ENCODE peak calls at places on chromosome 12, in nine cellular contexts. One of them, this sample, is unnamed.

GRCh38 chr12:4819654-4820053 is 90.1 kb upstream of the KCNA1 start:
- DNase-seq in amniotic stem cell: no peak
- DNase-seq in uterus: no peak
- DNase-seq in hepatic stellate cell: no peak
- DNase-seq in left ventricle myocardium inferior: no peak
- DNase-seq in IMR-90: peak
- DNase-seq in stimulated activated CD4-positive, alpha-beta T cell treated with anti-CD3 and anti-CD28 coated beads, TNF-alpha, amount 100 ng/mL, for 24 hours: no peak
- DNase-seq in activated CD8-positive, alpha-beta T cell treated with anti-CD3 and anti-CD28 coated beads for 36 hours: no peak
- DNase-seq in RPMI7951: peak
- DNase-seq in this sample: peak

GRCh38 chr12:132194056-132194455 is 49.8 kb downstream of the NOC4L start:
- DNase-seq in amniotic stem cell: no peak
- DNase-seq in uterus: no peak
- DNase-seq in hepatic stellate cell: no peak
- DNase-seq in left ventricle myocardium inferior: no peak
- DNase-seq in IMR-90: no peak
- DNase-seq in stimulated activated CD4-positive, alpha-beta T cell treated with anti-CD3 and anti-CD28 coated beads, TNF-alpha, amount 100 ng/mL, for 24 hours: no peak
- DNase-seq in activated CD8-positive, alpha-beta T cell treated with anti-CD3 and anti-CD28 coated beads for 36 hours: peak
- DNase-seq in RPMI7951: no peak
- DNase-seq in this sample: no peak

GRCh38 chr12:116066381-116067230 is 210.9 kb downstream of the MED13L start:
- DNase-seq in amniotic stem cell: peak
- DNase-seq in uterus: no peak
- DNase-seq in hepatic stellate cell: peak
- DNase-seq in left ventricle myocardium inferior: peak
- DNase-seq in IMR-90: peak
- DNase-seq in stimulated activated CD4-positive, alpha-beta T cell treated with anti-CD3 and anti-CD28 coated beads, TNF-alpha, amount 100 ng/mL, for 24 hours: peak
- DNase-seq in activated CD8-positive, alpha-beta T cell treated with anti-CD3 and anti-CD28 coated beads for 36 hours: peak
- DNase-seq in RPMI7951: peak
- DNase-seq in this sample: no peak

GRCh38 chr12:49037111-49037946 is 18.8 kb upstream of the PRKAG1 start:
- DNase-seq in amniotic stem cell: no peak
- DNase-seq in uterus: no peak
- DNase-seq in hepatic stellate cell: no peak
- DNase-seq in left ventricle myocardium inferior: no peak
- DNase-seq in IMR-90: no peak
- DNase-seq in stimulated activated CD4-positive, alpha-beta T cell treated with anti-CD3 and anti-CD28 coated beads, TNF-alpha, amount 100 ng/mL, for 24 hours: no peak
- DNase-seq in activated CD8-positive, alpha-beta T cell treated with anti-CD3 and anti-CD28 coated beads for 36 hours: no peak
- DNase-seq in RPMI7951: no peak
- DNase-seq in this sample: no peak

GRCh38 chr12:78457951-78458350 is 406.6 kb upstream of the SYT1 start:
- DNase-seq in amniotic stem cell: no peak
- DNase-seq in uterus: no peak
- DNase-seq in hepatic stellate cell: no peak
- DNase-seq in left ventricle myocardium inferior: no peak
- DNase-seq in IMR-90: peak
- DNase-seq in stimulated activated CD4-positive, alpha-beta T cell treated with anti-CD3 and anti-CD28 coated beads, TNF-alpha, amount 100 ng/mL, for 24 hours: no peak
- DNase-seq in activated CD8-positive, alpha-beta T cell treated with anti-CD3 and anti-CD28 coated beads for 36 hours: no peak
- DNase-seq in RPMI7951: peak
- DNase-seq in this sample: no peak

GRCh38 chr12:54253240-54253639 is 26.7 kb downstream of the CBX5 start:
- DNase-seq in amniotic stem cell: no peak
- DNase-seq in uterus: no peak
- DNase-seq in hepatic stellate cell: no peak
- DNase-seq in left ventricle myocardium inferior: no peak
- DNase-seq in IMR-90: no peak
- DNase-seq in stimulated activated CD4-positive, alpha-beta T cell treated with anti-CD3 and anti-CD28 coated beads, TNF-alpha, amount 100 ng/mL, for 24 hours: no peak
- DNase-seq in activated CD8-positive, alpha-beta T cell treated with anti-CD3 and anti-CD28 coated beads for 36 hours: no peak
- DNase-seq in RPMI7951: no peak
- DNase-seq in this sample: no peak

GRCh38 chr12:3189282-3189681 is 112.1 kb downstream of the TSPAN9 start:
- DNase-seq in amniotic stem cell: no peak
- DNase-seq in uterus: no peak
- DNase-seq in hepatic stellate cell: no peak
- DNase-seq in left ventricle myocardium inferior: no peak
- DNase-seq in IMR-90: no peak
- DNase-seq in stimulated activated CD4-positive, alpha-beta T cell treated with anti-CD3 and anti-CD28 coated beads, TNF-alpha, amount 100 ng/mL, for 24 hours: no peak
- DNase-seq in activated CD8-positive, alpha-beta T cell treated with anti-CD3 and anti-CD28 coated beads for 36 hours: no peak
- DNase-seq in RPMI7951: no peak
- DNase-seq in this sample: no peak

GRCh38 chr12:10936495-10936894 is 2.6 kb downstream of the TAS2R14 start:
- DNase-seq in amniotic stem cell: no peak
- DNase-seq in uterus: no peak
- DNase-seq in hepatic stellate cell: no peak
- DNase-seq in left ventricle myocardium inferior: no peak
- DNase-seq in IMR-90: no peak
- DNase-seq in stimulated activated CD4-positive, alpha-beta T cell treated with anti-CD3 and anti-CD28 coated beads, TNF-alpha, amount 100 ng/mL, for 24 hours: no peak
- DNase-seq in activated CD8-positive, alpha-beta T cell treated with anti-CD3 and anti-CD28 coated beads for 36 hours: no peak
- DNase-seq in RPMI7951: no peak
- DNase-seq in this sample: no peak

GRCh38 chr12:75632452-75632851 is 121.0 kb upstream of the KRR1 start:
- DNase-seq in amniotic stem cell: no peak
- DNase-seq in uterus: no peak
- DNase-seq in hepatic stellate cell: no peak
- DNase-seq in left ventricle myocardium inferior: no peak
- DNase-seq in IMR-90: no peak
- DNase-seq in stimulated activated CD4-positive, alpha-beta T cell treated with anti-CD3 and anti-CD28 coated beads, TNF-alpha, amount 100 ng/mL, for 24 hours: no peak
- DNase-seq in activated CD8-positive, alpha-beta T cell treated with anti-CD3 and anti-CD28 coated beads for 36 hours: no peak
- DNase-seq in RPMI7951: no peak
- DNase-seq in this sample: no peak

GRCh38 chr12:56126732-56127239 is 1.3 kb upstream of the ESYT1 start:
- DNase-seq in amniotic stem cell: no peak
- DNase-seq in uterus: no peak
- DNase-seq in hepatic stellate cell: no peak
- DNase-seq in left ventricle myocardium inferior: no peak
- DNase-seq in IMR-90: no peak
- DNase-seq in stimulated activated CD4-positive, alpha-beta T cell treated with anti-CD3 and anti-CD28 coated beads, TNF-alpha, amount 100 ng/mL, for 24 hours: no peak
- DNase-seq in activated CD8-positive, alpha-beta T cell treated with anti-CD3 and anti-CD28 coated beads for 36 hours: no peak
- DNase-seq in RPMI7951: no peak
- DNase-seq in this sample: no peak

GRCh38 chr12:96131230-96131788 is 62.9 kb upstream of the ELK3 start:
- DNase-seq in amniotic stem cell: no peak
- DNase-seq in uterus: no peak
- DNase-seq in hepatic stellate cell: no peak
- DNase-seq in left ventricle myocardium inferior: no peak
- DNase-seq in IMR-90: no peak
- DNase-seq in stimulated activated CD4-positive, alpha-beta T cell treated with anti-CD3 and anti-CD28 coated beads, TNF-alpha, amount 100 ng/mL, for 24 hours: no peak
- DNase-seq in activated CD8-positive, alpha-beta T cell treated with anti-CD3 and anti-CD28 coated beads for 36 hours: no peak
- DNase-seq in RPMI7951: no peak
- DNase-seq in this sample: no peak

GRCh38 chr12:18479266-18479665 is 217.9 kb downstream of the PIK3C2G start:
- DNase-seq in amniotic stem cell: no peak
- DNase-seq in uterus: no peak
- DNase-seq in hepatic stellate cell: no peak
- DNase-seq in left ventricle myocardium inferior: no peak
- DNase-seq in IMR-90: no peak
- DNase-seq in stimulated activated CD4-positive, alpha-beta T cell treated with anti-CD3 and anti-CD28 coated beads, TNF-alpha, amount 100 ng/mL, for 24 hours: no peak
- DNase-seq in activated CD8-positive, alpha-beta T cell treated with anti-CD3 and anti-CD28 coated beads for 36 hours: no peak
- DNase-seq in RPMI7951: no peak
- DNase-seq in this sample: no peak

GRCh38 chr12:116138380-116138779 is 139.1 kb downstream of the MED13L start:
- DNase-seq in amniotic stem cell: no peak
- DNase-seq in uterus: no peak
- DNase-seq in hepatic stellate cell: no peak
- DNase-seq in left ventricle myocardium inferior: no peak
- DNase-seq in IMR-90: no peak
- DNase-seq in stimulated activated CD4-positive, alpha-beta T cell treated with anti-CD3 and anti-CD28 coated beads, TNF-alpha, amount 100 ng/mL, for 24 hours: no peak
- DNase-seq in activated CD8-positive, alpha-beta T cell treated with anti-CD3 and anti-CD28 coated beads for 36 hours: no peak
- DNase-seq in RPMI7951: peak
- DNase-seq in this sample: no peak

GRCh38 chr12:113040722-113041168 is 15.8 kb upstream of the DTX1 start:
- DNase-seq in amniotic stem cell: no peak
- DNase-seq in uterus: peak
- DNase-seq in hepatic stellate cell: peak
- DNase-seq in left ventricle myocardium inferior: peak
- DNase-seq in IMR-90: peak
- DNase-seq in stimulated activated CD4-positive, alpha-beta T cell treated with anti-CD3 and anti-CD28 coated beads, TNF-alpha, amount 100 ng/mL, for 24 hours: no peak
- DNase-seq in activated CD8-positive, alpha-beta T cell treated with anti-CD3 and anti-CD28 coated beads for 36 hours: no peak
- DNase-seq in RPMI7951: peak
- DNase-seq in this sample: peak

GRCh38 chr12:25348290-25348689 is 97.6 kb upstream of the KRAS start:
- DNase-seq in amniotic stem cell: no peak
- DNase-seq in uterus: no peak
- DNase-seq in hepatic stellate cell: no peak
- DNase-seq in left ventricle myocardium inferior: no peak
- DNase-seq in IMR-90: no peak
- DNase-seq in stimulated activated CD4-positive, alpha-beta T cell treated with anti-CD3 and anti-CD28 coated beads, TNF-alpha, amount 100 ng/mL, for 24 hours: no peak
- DNase-seq in activated CD8-positive, alpha-beta T cell treated with anti-CD3 and anti-CD28 coated beads for 36 hours: no peak
- DNase-seq in RPMI7951: no peak
- DNase-seq in this sample: no peak

GRCh38 chr12:105954891-105955607 is 183.7 kb downstream of the NUAK1 start:
- DNase-seq in amniotic stem cell: no peak
- DNase-seq in uterus: no peak
- DNase-seq in hepatic stellate cell: no peak
- DNase-seq in left ventricle myocardium inferior: no peak
- DNase-seq in IMR-90: peak
- DNase-seq in stimulated activated CD4-positive, alpha-beta T cell treated with anti-CD3 and anti-CD28 coated beads, TNF-alpha, amount 100 ng/mL, for 24 hours: no peak
- DNase-seq in activated CD8-positive, alpha-beta T cell treated with anti-CD3 and anti-CD28 coated beads for 36 hours: no peak
- DNase-seq in RPMI7951: no peak
- DNase-seq in this sample: no peak

GRCh38 chr12:92363295-92364146 is 217.9 kb upstream of the BTG1 start:
- DNase-seq in amniotic stem cell: no peak
- DNase-seq in uterus: peak
- DNase-seq in hepatic stellate cell: peak
- DNase-seq in left ventricle myocardium inferior: peak
- DNase-seq in IMR-90: peak
- DNase-seq in stimulated activated CD4-positive, alpha-beta T cell treated with anti-CD3 and anti-CD28 coated beads, TNF-alpha, amount 100 ng/mL, for 24 hours: no peak
- DNase-seq in activated CD8-positive, alpha-beta T cell treated with anti-CD3 and anti-CD28 coated beads for 36 hours: peak
- DNase-seq in RPMI7951: peak
- DNase-seq in this sample: no peak

GRCh38 chr12:104002686-104003085 is 37.0 kb downstream of the TDG start:
- DNase-seq in amniotic stem cell: no peak
- DNase-seq in uterus: no peak
- DNase-seq in hepatic stellate cell: no peak
- DNase-seq in left ventricle myocardium inferior: no peak
- DNase-seq in IMR-90: no peak
- DNase-seq in stimulated activated CD4-positive, alpha-beta T cell treated with anti-CD3 and anti-CD28 coated beads, TNF-alpha, amount 100 ng/mL, for 24 hours: no peak
- DNase-seq in activated CD8-positive, alpha-beta T cell treated with anti-CD3 and anti-CD28 coated beads for 36 hours: no peak
- DNase-seq in RPMI7951: no peak
- DNase-seq in this sample: no peak

GRCh38 chr12:39252628-39253027 is 190.3 kb downstream of the KIF21A start:
- DNase-seq in amniotic stem cell: no peak
- DNase-seq in uterus: no peak
- DNase-seq in hepatic stellate cell: no peak
- DNase-seq in left ventricle myocardium inferior: peak
- DNase-seq in IMR-90: no peak
- DNase-seq in stimulated activated CD4-positive, alpha-beta T cell treated with anti-CD3 and anti-CD28 coated beads, TNF-alpha, amount 100 ng/mL, for 24 hours: no peak
- DNase-seq in activated CD8-positive, alpha-beta T cell treated with anti-CD3 and anti-CD28 coated beads for 36 hours: no peak
- DNase-seq in RPMI7951: no peak
- DNase-seq in this sample: no peak

GRCh38 chr12:82912406-82912805 is 225.7 kb downstream of the TMTC2 start:
- DNase-seq in amniotic stem cell: no peak
- DNase-seq in uterus: no peak
- DNase-seq in hepatic stellate cell: no peak
- DNase-seq in left ventricle myocardium inferior: no peak
- DNase-seq in IMR-90: peak
- DNase-seq in stimulated activated CD4-positive, alpha-beta T cell treated with anti-CD3 and anti-CD28 coated beads, TNF-alpha, amount 100 ng/mL, for 24 hours: no peak
- DNase-seq in activated CD8-positive, alpha-beta T cell treated with anti-CD3 and anti-CD28 coated beads for 36 hours: no peak
- DNase-seq in RPMI7951: no peak
- DNase-seq in this sample: no peak

GRCh38 chr12:76346798-76347420 is 1.3 kb downstream of the BBS10 start:
- DNase-seq in amniotic stem cell: peak
- DNase-seq in uterus: no peak
- DNase-seq in hepatic stellate cell: peak
- DNase-seq in left ventricle myocardium inferior: no peak
- DNase-seq in IMR-90: peak
- DNase-seq in stimulated activated CD4-positive, alpha-beta T cell treated with anti-CD3 and anti-CD28 coated beads, TNF-alpha, amount 100 ng/mL, for 24 hours: no peak
- DNase-seq in activated CD8-positive, alpha-beta T cell treated with anti-CD3 and anti-CD28 coated beads for 36 hours: peak
- DNase-seq in RPMI7951: peak
- DNase-seq in this sample: no peak

This sample was measured in ascending aorta.